ENCODE peak calls at places on chromosome 16, in eight cellular contexts. K is lung; A is naive thymus-derived CD4-positive, alpha-beta T cell; B is CD8-positive, alpha-beta memory T cell; F is mesenchymal stem cell; P is breast epithelium; M is left ventricle myocardium inferior; Z is adrenal gland. H is an unnamed sample.

GRCh38 chr16:15440852-15441251 is 6.5 kb downstream of the BMERB1 start:
- DNase-seq in M (no peak), A (no peak), F (peak; percentile 80), P (no peak), B (no peak), Z (peak; percentile 22), K (no peak), H (no peak)

GRCh38 chr16:47699090-47699489 is 238.0 kb downstream of the PHKB start:
- DNase-seq in P (no peak), A (no peak), B (no peak), K (no peak), F (no peak), Z (no peak), M (no peak), H (no peak)

GRCh38 chr16:79628501-79628975 is 28.0 kb upstream of the MAF start:
- DNase-seq in M (no peak), B (no peak), K (no peak), P (no peak), A (no peak), Z (no peak), F (peak; percentile 75), H (no peak)

GRCh38 chr16:66326995-66327513 is 39.4 kb upstream of the CDH5 start:
- DNase-seq in Z (no peak), A (no peak), M (no peak), P (no peak), K (no peak), B (no peak), F (no peak), H (no peak)

GRCh38 chr16:68778551-68779231 is 41.6 kb downstream of the CDH1 start:
- DNase-seq in B (no peak), M (no peak), A (no peak), Z (no peak), P (no peak), K (peak; percentile 43), F (no peak), H (no peak)

GRCh38 chr16:31819386-31819785 is 54.2 kb upstream of the ZNF267 start:
- DNase-seq in K (no peak), B (no peak), A (no peak), M (no peak), F (no peak), Z (no peak), P (no peak), H (no peak)

GRCh38 chr16:7334801-7335560 is 2.3 kb downstream of the RBFOX1 start:
- DNase-seq in F (no peak), P (no peak), K (no peak), M (peak; percentile 33), A (no peak), B (no peak), Z (no peak), H (no peak)

GRCh38 chr16:81618661-81619060 is 160.4 kb upstream of the PLCG2 start:
- DNase-seq in Z (no peak), K (no peak), A (no peak), B (no peak), F (no peak), M (no peak), P (no peak), H (no peak)

GRCh38 chr16:88286301-88286923 is 96.3 kb upstream of the ZNF469 start:
- DNase-seq in A (no peak), K (no peak), M (no peak), B (no peak), P (no peak), F (no peak), Z (no peak), H (no peak)

GRCh38 chr16:64417711-64418227 is 704.1 kb downstream of the CDH11 start:
- DNase-seq in K (no peak), B (no peak), P (no peak), M (no peak), F (peak; percentile 32), Z (no peak), A (no peak), H (no peak)

GRCh38 chr16:383326-384020 is 1.7 kb upstream of the PGAP6 start:
- DNase-seq in P (no peak), K (no peak), F (peak; percentile 48), Z (peak; percentile 56), B (peak; percentile 68), A (peak; percentile 60), M (no peak), H (no peak)

GRCh38 chr16:2987854-2988253 is 7.6 kb upstream of the PKMYT1 start:
- DNase-seq in F (no peak), K (no peak), B (no peak), M (no peak), A (no peak), P (no peak), Z (no peak), H (no peak)

GRCh38 chr16:56265184-56265583 is 73.9 kb downstream of the GNAO1 start:
- DNase-seq in P (no peak), Z (no peak), B (no peak), K (no peak), A (no peak), F (no peak), M (no peak), H (no peak)

GRCh38 chr16:89826531-89827382 is 1.5 kb upstream of the SPIRE2 start:
- DNase-seq in K (no peak), A (no peak), F (peak; percentile 24), P (no peak), B (no peak), M (no peak), Z (no peak), H (no peak)

GRCh38 chr16:89038221-89038721 is 55.4 kb upstream of the ACSF3 start:
- DNase-seq in F (no peak), K (no peak), Z (no peak), M (no peak), A (no peak), P (no peak), B (no peak), H (no peak)

GRCh38 chr16:85168732-85169256 is 56.5 kb upstream of the CIBAR2 start:
- DNase-seq in K (no peak), B (no peak), A (no peak), M (peak; percentile 74), P (no peak), F (no peak), Z (peak; percentile 80), H (peak; percentile 80)

GRCh38 chr16:85171004-85171808 is 58.9 kb upstream of the CIBAR2 start:
- DNase-seq in M (no peak), B (no peak), A (no peak), K (no peak), F (no peak), Z (no peak), P (no peak), H (no peak)

GRCh38 chr16:85169333-85170065 is 57.2 kb upstream of the CIBAR2 start:
- DNase-seq in P (no peak), A (no peak), B (no peak), K (no peak), Z (no peak), F (no peak), M (no peak), H (no peak)

GRCh38 chr16:85171809-85172464 is 59.7 kb upstream of the CIBAR2 start:
- DNase-seq in Z (no peak), M (no peak), K (no peak), A (no peak), F (no peak), B (no peak), P (no peak), H (no peak)

GRCh38 chr16:85170066-85171003 is 58.1 kb upstream of the CIBAR2 start:
- DNase-seq in M (no peak), K (no peak), Z (no peak), B (no peak), F (no peak), A (no peak), P (no peak), H (no peak)
- H3K4me1 ChIP-seq in M (peaks cover 89% of the 10 kb centered on the region), K (peaks cover 32% of the 10 kb centered on the region), Z (peaks cover 52% of the 10 kb centered on the region), B (no peaks in the 10 kb centered on the region), F (peaks cover 73% of the 10 kb centered on the region), A (no peaks in the 10 kb centered on the region), P (no peaks in the 10 kb centered on the region), H (peaks cover 34% of the 10 kb centered on the region)

GRCh38 chr16:23867566-23867965 is 31.8 kb downstream of the PRKCB start:
- DNase-seq in K (no peak), P (no peak), A (no peak), Z (no peak), F (no peak), B (no peak), M (no peak), H (no peak)

GRCh38 chr16:23869052-23869451 is 33.3 kb downstream of the PRKCB start:
- DNase-seq in B (no peak), Z (no peak), A (peak; percentile 27), K (no peak), M (no peak), F (no peak), P (no peak), H (no peak)

GRCh38 chr16:23865853-23866252 is 30.1 kb downstream of the PRKCB start:
- DNase-seq in A (no peak), F (no peak), P (no peak), Z (no peak), K (no peak), B (no peak), M (no peak), H (no peak)

GRCh38 chr16:23863511-23864422 is 28.0 kb downstream of the PRKCB start:
- DNase-seq in A (peak; percentile 70), Z (no peak), P (no peak), B (peak; percentile 59), F (no peak), M (no peak), K (no peak), H (no peak)

DNA sequence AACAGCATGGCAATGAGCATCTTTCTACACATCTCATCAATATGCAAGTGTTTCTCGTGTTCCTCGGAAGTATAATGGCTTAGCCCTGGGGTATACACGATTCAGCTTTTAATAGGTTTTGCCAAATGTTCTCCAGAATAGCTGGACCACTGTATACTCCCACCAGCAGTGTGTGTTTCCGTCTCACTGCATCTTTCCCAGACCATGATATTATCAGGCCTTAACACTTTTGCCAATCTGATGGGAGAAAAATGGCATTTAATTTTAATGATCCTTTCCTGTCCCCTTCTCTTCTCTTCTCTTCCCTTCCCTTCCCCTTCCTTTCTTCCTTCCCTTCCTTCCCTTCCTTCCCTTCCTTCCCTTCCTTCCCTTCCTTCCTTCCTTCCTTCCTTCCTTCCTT is 30.8 kb downstream of the PRKCB start:
- DNase-seq in F (no peak), M (no peak), P (no peak), A (no peak), B (no peak), K (no peak), Z (no peak), H (no peak)
- H3K4me1 ChIP-seq in F (no peaks in the 10 kb centered on the region), M (no peaks in the 10 kb centered on the region), P (no peaks in the 10 kb centered on the region), A (peaks cover 60% of the 10 kb centered on the region), B (peaks cover 74% of the 10 kb centered on the region), K (no peaks in the 10 kb centered on the region), Z (no peaks in the 10 kb centered on the region), H (no peaks in the 10 kb centered on the region)

GRCh38 chr16:78524066-78524595 is 424.7 kb downstream of the WWOX start:
- DNase-seq in M (no peak), K (no peak), P (no peak), A (no peak), F (peak; percentile 56), Z (no peak), B (no peak), H (no peak)
- H3K4me1 ChIP-seq in M (peaks cover 3% of the 10 kb centered on the region), K (peaks cover 2% of the 10 kb centered on the region), P (no peaks in the 10 kb centered on the region), A (no peaks in the 10 kb centered on the region), F (peaks cover 4% of the 10 kb centered on the region), Z (no peaks in the 10 kb centered on the region), B (no peaks in the 10 kb centered on the region), H (no peaks in the 10 kb centered on the region)

DNA sequence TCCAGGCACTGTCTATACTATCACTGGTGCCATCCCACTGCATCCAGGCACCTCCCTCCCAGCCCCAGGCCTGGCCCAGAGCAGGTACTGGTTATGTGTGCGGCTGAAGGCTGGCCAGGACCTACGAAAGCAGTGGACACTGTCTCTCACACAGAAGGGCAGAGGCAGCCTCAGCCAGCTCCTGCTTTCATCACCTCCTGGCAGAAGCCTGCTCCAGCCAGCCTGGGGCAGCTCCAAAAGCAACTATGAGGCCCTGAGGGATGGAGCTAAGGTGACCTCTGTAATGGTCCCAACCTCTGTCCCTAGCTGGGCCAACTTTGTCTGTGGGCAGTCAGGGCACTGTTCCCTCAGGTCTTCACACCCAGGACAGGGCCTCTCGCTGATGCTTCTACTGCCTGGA is 18.8 kb downstream of the HSD11B2 start:
- DNase-seq in A (no peak), F (no peak), B (no peak), M (peak; percentile 62), P (no peak), K (no peak), Z (no peak), H (no peak)
- H3K4me1 ChIP-seq in A (no peaks in the 10 kb centered on the region), F (peaks cover 30% of the 10 kb centered on the region), B (no peaks in the 10 kb centered on the region), M (peaks cover 75% of the 10 kb centered on the region), P (peaks cover 21% of the 10 kb centered on the region), K (peaks cover 50% of the 10 kb centered on the region), Z (peaks cover 56% of the 10 kb centered on the region), H (peaks cover 41% of the 10 kb centered on the region)

H was measured in uterus.